ENCODE peak calls at places on chromosome 22, in five cellular contexts. Y is HS-5, D is HTR-8/SVneo, U is HCT116, Q is NCI-H146. O is an unnamed sample.

GRCh38 chr22:49322861-49323622 is 504.6 kb downstream of the BRD1 start:
- DNase-seq in Y (no peak), D (no peak), U (no peak), Q (no peak), O (no peak)

GRCh38 chr22:45090364-45090960 is 73.3 kb upstream of the NUP50 start:
- DNase-seq in Y (no peak), D (no peak), U (no peak), Q (peak; percentile 10), O (no peak)

GRCh38 chr22:45911601-45912271 is 65.2 kb downstream of the WNT7B start:
- DNase-seq in Y (no peak), D (no peak), U (no peak), Q (no peak), O (no peak)

GRCh38 chr22:31846161-31847115 is 92.6 kb downstream of the DEPDC5 start:
- DNase-seq in Y (no peak), D (no peak), U (no peak), Q (peak; percentile 5), O (no peak)

GRCh38 chr22:17120711-17121234 is 387 bp downstream of the TMEM121B start:
- DNase-seq in Y (no peak), D (no peak), U (no peak), Q (peak; percentile 64), O (no peak)

GRCh38 chr22:23302171-23303002 is 122.1 kb downstream of the BCR start:
- DNase-seq in Y (no peak), D (no peak), U (no peak), Q (no peak), O (no peak)

GRCh38 chr22:24230911-24231656 is 13.8 kb downstream of the GGT5 start:
- DNase-seq in Y (no peak), D (no peak), U (no peak), Q (peak; percentile 60), O (no peak)

GRCh38 chr22:35448552-35448922 is 48.6 kb downstream of the MCM5 start:
- DNase-seq in Y (no peak), D (no peak), U (no peak), Q (no peak), O (no peak)

GRCh38 chr22:24400726-24401596 is 26.4 kb upstream of the ADORA2A start:
- DNase-seq in Y (no peak), D (no peak), U (no peak), Q (no peak), O (no peak)